ENCODE peak calls at places on chromosomes 4 and X, in eight cellular contexts. V is hepatocyte, E is AG08396, M is heart left ventricle, O is adipocyte, I is H1, J is left kidney, H is HTR-8/SVneo. P is an unnamed sample.

GRCh38 chrX:10854594-10854993 is 234.2 kb upstream of the MID1 start:
- DNase-seq in V (no peak), E (no peak), M (no peak), O (no peak), I (no peak), J (no peak), H (no peak), P (no peak)

GRCh38 chr4:70651864-70652506 is 14.3 kb downstream of the JCHAIN start:
- DNase-seq in V (peak), E (peak), M (no peak), O (peak), I (peak), J (peak), H (peak), P (no peak)

GRCh38 chr4:101910786-101911373 is 120.3 kb downstream of the BANK1 start:
- DNase-seq in V (no peak), E (no peak), M (no peak), O (no peak), I (no peak), J (no peak), H (no peak), P (no peak)

GRCh38 chr4:144655491-144655890 is 9.5 kb downstream of the HHIP start:
- DNase-seq in V (no peak), E (no peak), M (no peak), O (no peak), I (no peak), J (no peak), H (no peak), P (no peak)

GRCh38 chrX:98956014-98956413 is 1454.1 kb downstream of the PCDH19 start:
- DNase-seq in V (no peak), E (no peak), M (no peak), O (no peak), I (no peak), J (no peak), H (no peak), P (no peak)

GRCh38 chr4:148730241-148730640 is 288.0 kb upstream of the NR3C2 start:
- DNase-seq in V (no peak), E (no peak), M (no peak), O (peak), I (no peak), J (no peak), H (no peak), P (no peak)

GRCh38 chr4:186255122-186255521 is 10.9 kb upstream of the F11 start:
- DNase-seq in V (no peak), E (no peak), M (no peak), O (no peak), I (no peak), J (no peak), H (no peak), P (no peak)

GRCh38 chrX:4397471-4397870 is 684.0 kb upstream of the PRKX start:
- DNase-seq in V (no peak), E (no peak), M (no peak), O (no peak), I (no peak), J (no peak), H (no peak), P (no peak)

GRCh38 chr4:74969507-74970474 is 36.9 kb downstream of the PARM1 start:
- DNase-seq in V (peak), E (no peak), M (peak), O (no peak), I (peak), J (peak), H (no peak), P (no peak)

GRCh38 chrX:106672527-106672926 is 54.0 kb upstream of the RNF128 start:
- DNase-seq in V (no peak), E (no peak), M (no peak), O (no peak), I (no peak), J (no peak), H (no peak), P (no peak)

GRCh38 chr4:71429962-71430361 is 91.1 kb downstream of the SLC4A4 start:
- DNase-seq in V (no peak), E (no peak), M (no peak), O (no peak), I (no peak), J (no peak), H (no peak), P (no peak)

GRCh38 chr4:140298001-140298400 is 75.4 kb upstream of the SCOC start:
- DNase-seq in V (no peak), E (no peak), M (no peak), O (no peak), I (no peak), J (no peak), H (no peak), P (no peak)